ENCODE peak calls at places on chromosome 17, in ten cellular contexts. H is esophagus squamous epithelium; D is tibial artery; E is upper lobe of left lung; W is right atrium auricular region; Q is cardiac muscle cell; X is astrocyte; R is colonic mucosa; U is H9; A is effector memory CD4-positive, alpha-beta T cell. I is an unnamed sample.

GRCh38 chr17:77266891-77267341 is 126.1 kb downstream of the SEC14L1 start:
- DNase-seq in H (no peak), D (no peak), E (no peak), W (no peak), Q (no peak), X (no peak), R (no peak), U (peak; percentile 85), A (no peak), I (no peak)

GRCh38 chr17:42411905-42412679 is 11.0 kb downstream of the CAVIN1 start:
- DNase-seq in H (no peak), D (no peak), E (no peak), W (no peak), Q (no peak), X (no peak), R (no peak), U (no peak), A (no peak), I (no peak)

GRCh38 chr17:45722161-45722560 is 62.0 kb upstream of the CRHR1 start:
- DNase-seq in H (no peak), D (no peak), E (no peak), W (no peak), Q (peak; percentile 50), X (no peak), R (no peak), U (peak; percentile 89), A (no peak), I (no peak)

GRCh38 chr17:82837586-82838320 is 2.1 kb downstream of the ZNF750 start:
- DNase-seq in H (no peak), D (no peak), E (no peak), W (no peak), Q (no peak), X (no peak), R (peak; percentile 57), U (no peak), A (no peak), I (no peak)

GRCh38 chr17:77315551-77316190 is 174.9 kb downstream of the SEC14L1 start:
- DNase-seq in H (no peak), D (no peak), E (peak; percentile 72), W (no peak), Q (no peak), X (no peak), R (no peak), U (no peak), A (no peak), I (no peak)

GRCh38 chr17:9922012-9922848 is 17.2 kb upstream of the RCVRN start:
- DNase-seq in H (no peak), D (no peak), E (no peak), W (no peak), Q (no peak), X (no peak), R (no peak), U (no peak), A (no peak), I (no peak)

GRCh38 chr17:67245694-67246397 is 850 bp upstream of the HELZ start:
- DNase-seq in H (no peak), D (no peak), E (peak; percentile 43), W (no peak), Q (peak; percentile 79), X (no peak), R (peak; percentile 56), U (peak; percentile 90), A (peak; percentile 53), I (no peak)

GRCh38 chr17:73045722-73046121 is 46.8 kb downstream of the SLC39A11 start:
- DNase-seq in H (no peak), D (no peak), E (no peak), W (no peak), Q (no peak), X (no peak), R (no peak), U (no peak), A (no peak), I (no peak)

GRCh38 chr17:49741009-49741691 is 22.8 kb downstream of the FAM117A start:
- DNase-seq in H (no peak), D (no peak), E (no peak), W (no peak), Q (no peak), X (peak; percentile 20), R (no peak), U (no peak), A (no peak), I (no peak)

GRCh38 chr17:7903154-7904103 is 12.7 kb downstream of the RNF227 start:
- DNase-seq in H (no peak), D (no peak), E (no peak), W (no peak), Q (no peak), X (no peak), R (no peak), U (peak; percentile 62), A (no peak), I (no peak)

GRCh38 chr17:246851-247421 is 65.5 kb upstream of the DOC2B start:
- DNase-seq in H (no peak), D (peak; percentile 10), E (no peak), W (no peak), Q (no peak), X (no peak), R (no peak), U (no peak), A (no peak), I (no peak)

GRCh38 chr17:70314096-70314495 is 144.8 kb downstream of the KCNJ2 start:
- DNase-seq in H (no peak), D (no peak), E (no peak), W (no peak), Q (no peak), X (peak; percentile 91), R (no peak), U (no peak), A (no peak), I (no peak)

GRCh38 chr17:11730747-11731146 is 132.5 kb downstream of the DNAH9 start:
- DNase-seq in H (no peak), D (no peak), E (no peak), W (no peak), Q (no peak), X (no peak), R (no peak), U (no peak), A (no peak), I (no peak)

GRCh38 chr17:13024526-13025263 is 6.9 kb upstream of the ELAC2 start:
- DNase-seq in H (no peak), D (peak; percentile 47), E (peak; percentile 69), W (no peak), Q (peak; percentile 79), X (no peak), R (peak; percentile 60), U (peak; percentile 92), A (peak; percentile 52), I (no peak)

GRCh38 chr17:19799796-19800195 is 51.7 kb upstream of the ALDH3A1 start:
- DNase-seq in H (no peak), D (no peak), E (no peak), W (no peak), Q (no peak), X (no peak), R (no peak), U (no peak), A (no peak), I (no peak)
- H3K9me3 ChIP-seq in H (peaks cover 5% of the 10 kb centered on the region), D (no peaks in the 10 kb centered on the region), E (no peaks in the 10 kb centered on the region), W (no peaks in the 10 kb centered on the region), Q (peaks cover 4% of the 10 kb centered on the region), X (no peaks in the 10 kb centered on the region), R (no peaks in the 10 kb centered on the region), U (peaks cover 21% of the 10 kb centered on the region), A (no peaks in the 10 kb centered on the region), I (no peaks in the 10 kb centered on the region)

GRCh38 chr17:61144137-61144536 is 255.5 kb upstream of the TBX2 start:
- DNase-seq in H (no peak), D (no peak), E (no peak), W (no peak), Q (peak; percentile 24), X (no peak), R (no peak), U (no peak), A (no peak), I (no peak)

GRCh38 chr17:61140386-61140785 is 259.3 kb upstream of the TBX2 start:
- DNase-seq in H (no peak), D (no peak), E (no peak), W (no peak), Q (no peak), X (no peak), R (no peak), U (no peak), A (no peak), I (no peak)

GRCh38 chr17:61143026-61143425 is 256.6 kb upstream of the TBX2 start:
- DNase-seq in H (no peak), D (no peak), E (no peak), W (no peak), Q (no peak), X (no peak), R (no peak), U (no peak), A (no peak), I (no peak)

GRCh38 chr17:61135782-61136181 is 263.9 kb upstream of the TBX2 start:
- DNase-seq in H (no peak), D (no peak), E (no peak), W (no peak), Q (no peak), X (no peak), R (no peak), U (no peak), A (no peak), I (no peak)

GRCh38 chr17:61139219-61139618 is 260.4 kb upstream of the TBX2 start:
- DNase-seq in H (no peak), D (peak; percentile 40), E (peak; percentile 39), W (no peak), Q (no peak), X (peak; percentile 79), R (peak; percentile 34), U (no peak), A (peak; percentile 27), I (no peak)
- H3K27me3 ChIP-seq in H (no peaks in the 10 kb centered on the region), D (no peaks in the 10 kb centered on the region), E (no peaks in the 10 kb centered on the region), W (no peaks in the 10 kb centered on the region), Q (no peaks in the 10 kb centered on the region), X (no peaks in the 10 kb centered on the region), R (no peaks in the 10 kb centered on the region), U (no peaks in the 10 kb centered on the region), A (no peaks in the 10 kb centered on the region), I (no peaks in the 10 kb centered on the region)

DNA sequence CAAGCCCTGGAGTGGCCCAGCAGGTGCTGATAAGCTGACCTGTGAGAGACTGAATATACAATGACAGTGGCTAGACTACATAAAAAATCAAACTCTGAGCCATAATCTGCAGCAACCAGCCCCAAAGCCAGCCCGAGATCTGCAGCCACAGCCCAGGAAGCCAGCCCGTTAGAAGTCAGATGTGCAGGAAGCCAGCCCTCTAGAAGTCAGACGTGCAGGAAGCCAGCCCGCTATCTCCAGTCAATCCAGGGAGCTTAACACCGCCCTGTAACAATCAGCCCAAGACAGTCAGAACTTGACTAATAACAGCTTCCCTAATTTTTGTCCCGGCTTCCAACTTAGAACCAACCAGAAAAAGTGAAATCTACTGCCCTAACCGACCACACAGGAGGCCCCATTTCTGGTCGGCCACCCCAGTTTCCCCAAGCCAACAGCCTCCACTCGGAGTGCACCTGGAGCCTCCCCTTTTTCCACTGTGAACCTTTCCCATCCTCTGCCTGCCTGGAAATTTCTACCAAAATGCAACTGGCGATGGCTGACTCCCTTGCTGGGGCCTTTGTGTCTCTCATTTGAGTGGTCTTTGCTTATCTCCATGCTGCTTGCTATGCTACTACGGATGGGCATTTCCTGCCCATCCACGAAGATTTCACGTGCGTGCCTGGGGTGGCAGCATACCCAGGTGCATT is 769.3 kb downstream of the KCNJ18 start:
- DNase-seq in H (no peak), D (no peak), E (no peak), W (no peak), Q (no peak), X (no peak), R (no peak), U (no peak), A (no peak), I (no peak)
- H3K9me3 ChIP-seq in H (peaks cover 21% of the 10 kb centered on the region), D (peaks cover 14% of the 10 kb centered on the region), E (no peaks in the 10 kb centered on the region), W (no peaks in the 10 kb centered on the region), Q (no peaks in the 10 kb centered on the region), X (no peaks in the 10 kb centered on the region), R (no peaks in the 10 kb centered on the region), U (peaks cover 90% of the 10 kb centered on the region), A (no peaks in the 10 kb centered on the region), I (no peaks in the 10 kb centered on the region)

GRCh38 chr17:74663566-74663965 is 40.0 kb upstream of the CD300E start:
- DNase-seq in H (no peak), D (no peak), E (no peak), W (no peak), Q (no peak), X (no peak), R (no peak), U (no peak), A (no peak), I (no peak)
- H3K27me3 ChIP-seq in H (no peaks in the 10 kb centered on the region), D (no peaks in the 10 kb centered on the region), E (no peaks in the 10 kb centered on the region), W (no peaks in the 10 kb centered on the region), Q (peaks cover 48% of the 10 kb centered on the region), X (peaks cover 6% of the 10 kb centered on the region), R (peaks cover 6% of the 10 kb centered on the region), U (no peaks in the 10 kb centered on the region), A (peaks cover 14% of the 10 kb centered on the region), I (no peaks in the 10 kb centered on the region)